ENCODE peak calls at places on chromosomes 6 and 20, in seven cellular contexts. K, E, D, C, V, Q and X are unnamed samples.

GRCh38 chr6:9461161-9461560 is 953.7 kb downstream of the TFAP2A start:
- DNase-seq in D (no peak), V (no peak), E (no peak), K (no peak), C (no peak), Q (no peak), X (no peak)

GRCh38 chr6:111482236-111482958 is 621 bp downstream of the REV3L start:
- DNase-seq in V (peak), C (peak), E (peak), K (peak), D (peak), Q (peak), X (peak)

GRCh38 chr20:45685896-45686295 is 15.9 kb upstream of the WFDC11 start:
- DNase-seq in D (no peak), Q (no peak), V (no peak), C (no peak), K (no peak), E (no peak), X (no peak)

GRCh38 chr20:41654884-41655283 is 36.7 kb upstream of the CHD6 start:
- DNase-seq in Q (no peak), K (no peak), V (peak), C (no peak), D (no peak), E (no peak), X (no peak)

GRCh38 chr6:124294572-124294971 is 490.9 kb downstream of the NKAIN2 start:
- DNase-seq in C (no peak), V (peak), Q (no peak), E (no peak), D (no peak), K (no peak), X (no peak)

GRCh38 chr6:107144014-107144413 is 28.7 kb upstream of the BEND3 start:
- DNase-seq in Q (no peak), K (no peak), E (no peak), C (no peak), D (no peak), V (peak), X (no peak)

GRCh38 chr6:45483021-45483420 is 105.3 kb upstream of the SUPT3H start:
- DNase-seq in Q (no peak), V (peak), E (no peak), D (no peak), K (no peak), C (no peak), X (no peak)

GRCh38 chr6:3408665-3409064 is 48.2 kb downstream of the SLC22A23 start:
- DNase-seq in D (no peak), E (no peak), Q (no peak), K (no peak), V (no peak), C (no peak), X (no peak)

GRCh38 chr20:34017610-34018009 is 23.9 kb downstream of the RALY start:
- DNase-seq in E (no peak), Q (no peak), K (no peak), V (peak), D (no peak), C (no peak), X (no peak)

GRCh38 chr20:64160118-64160517 is 4.1 kb upstream of the MYT1 start:
- DNase-seq in V (no peak), E (no peak), D (no peak), C (no peak), K (no peak), Q (no peak), X (no peak)

GRCh38 chr6:89840538-89840937 is 10.9 kb downstream of the CASP8AP2 start:
- DNase-seq in K (no peak), V (peak), D (no peak), E (no peak), C (no peak), Q (peak), X (no peak)

GRCh38 chr6:155628315-155628714 is 172.7 kb upstream of the NOX3 start:
- DNase-seq in K (no peak), C (no peak), V (no peak), Q (no peak), D (no peak), E (no peak), X (no peak)

GRCh38 chr6:139308284-139308916 is 16.6 kb upstream of the TXLNB start:
- DNase-seq in V (no peak), K (no peak), Q (no peak), D (no peak), E (no peak), C (no peak), X (no peak)

GRCh38 chr20:58233881-58234528 is 5.6 kb upstream of the ANKRD60 start:
- DNase-seq in V (no peak), D (peak), Q (no peak), E (peak), K (no peak), C (peak), X (no peak)

GRCh38 chr20:46027245-46027853 is 1.7 kb upstream of the SLC12A5 start:
- DNase-seq in C (no peak), Q (no peak), V (peak), D (no peak), K (no peak), E (no peak), X (no peak)

GRCh38 chr20:47574616-47575401 is 73.1 kb downstream of the NCOA3 start:
- DNase-seq in D (no peak), C (no peak), K (no peak), E (no peak), Q (no peak), V (peak), X (no peak)

GRCh38 chr20:23697947-23698346 is 9.1 kb upstream of the CST4 start:
- DNase-seq in V (no peak), E (no peak), Q (no peak), K (no peak), C (no peak), D (no peak), X (no peak)

GRCh38 chr6:26536571-26537159 is 1.5 kb upstream of the HMGN4 start:
- DNase-seq in D (no peak), C (no peak), E (no peak), K (no peak), V (peak), Q (peak), X (peak)

GRCh38 chr6:38234934-38235678 is 404.6 kb downstream of the BTBD9 start:
- DNase-seq in D (no peak), C (no peak), K (no peak), E (no peak), Q (no peak), V (no peak), X (no peak)
- H3K4me3 ChIP-seq in D (no peak), C (no peak), K (no peak), E (no peak), Q (no peak), V (no peak), X (no peak)

GRCh38 chr20:2693286-2693995 is 861 bp downstream of the EBF4 start:
- DNase-seq in K (no peak), C (peak), E (peak), Q (peak), V (no peak), D (peak), X (no peak)
- H3K4me3 ChIP-seq in K (peak), C (peak), E (peak), Q (no peak), V (peak), D (no peak), X (peak)

GRCh38 chr6:35728663-35729348 is 8.0 kb upstream of the ARMC12 start:
- DNase-seq in K (peak), Q (peak), C (peak), V (no peak), E (peak), D (no peak), X (no peak)
- H3K4me3 ChIP-seq in K (no peak), Q (no peak), C (peak), V (no peak), E (peak), D (peak), X (no peak)

DNA sequence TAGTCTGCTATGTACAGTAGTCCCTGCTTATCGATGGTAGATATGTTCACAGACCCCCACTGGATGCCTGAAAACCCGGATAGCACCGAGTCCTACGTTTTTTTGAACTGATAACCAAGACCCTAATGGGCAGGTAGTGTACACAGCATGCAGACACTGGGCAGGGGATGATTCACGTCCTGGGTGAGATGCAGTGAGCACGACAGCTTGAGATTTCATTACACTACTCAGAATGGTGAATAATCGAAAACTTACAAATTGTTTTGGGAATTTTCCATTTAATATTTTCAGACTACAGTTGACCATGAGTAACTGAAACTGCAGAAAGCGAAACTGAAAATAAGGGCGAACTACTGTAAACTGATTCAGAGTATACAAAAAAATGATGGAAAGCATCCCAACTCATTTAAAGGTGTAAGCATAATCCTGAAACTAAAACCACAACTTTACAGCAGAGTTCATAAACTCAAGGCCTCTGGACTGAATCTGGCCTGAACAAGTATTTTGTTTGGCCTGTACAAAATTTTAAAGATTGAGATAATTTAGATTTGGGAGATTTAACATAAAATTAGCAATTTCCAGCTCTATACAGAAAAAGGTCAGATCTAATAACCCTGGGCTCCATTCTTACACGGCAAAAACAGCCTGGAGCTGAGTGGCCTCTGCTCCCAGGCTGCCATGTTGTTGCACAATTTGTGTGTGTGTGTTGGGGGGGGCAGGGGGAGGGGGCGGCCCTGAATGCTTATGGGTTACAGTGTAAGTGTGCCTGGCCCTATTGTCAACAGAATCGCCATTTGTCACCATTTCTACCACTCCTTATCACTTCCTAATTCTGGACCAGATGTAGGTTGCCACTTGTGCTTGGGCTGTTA is 34.9 kb downstream of the RNF24 start:
- DNase-seq in D (no peak), Q (no peak), C (no peak), V (peak), K (no peak), E (no peak), X (no peak)
- H3K4me3 ChIP-seq in D (peak), Q (no peak), C (peak), V (peak), K (peak), E (no peak), X (peak)

GRCh38 chr6:64064919-64065318 is 429.3 kb downstream of the PHF3 start:
- DNase-seq in E (no peak), C (no peak), D (no peak), K (no peak), V (no peak), Q (no peak), X (no peak)
- H3K4me3 ChIP-seq in E (no peak), C (no peak), D (no peak), K (no peak), V (no peak), Q (no peak), X (no peak)

GRCh38 chr6:132790450-132790849 is 8.0 kb downstream of the SLC18B1 start:
- DNase-seq in Q (no peak), D (no peak), K (no peak), E (no peak), C (no peak), V (peak), X (no peak)
- H3K4me3 ChIP-seq in Q (no peak), D (no peak), K (no peak), E (no peak), C (no peak), V (no peak), X (no peak)

DNA sequence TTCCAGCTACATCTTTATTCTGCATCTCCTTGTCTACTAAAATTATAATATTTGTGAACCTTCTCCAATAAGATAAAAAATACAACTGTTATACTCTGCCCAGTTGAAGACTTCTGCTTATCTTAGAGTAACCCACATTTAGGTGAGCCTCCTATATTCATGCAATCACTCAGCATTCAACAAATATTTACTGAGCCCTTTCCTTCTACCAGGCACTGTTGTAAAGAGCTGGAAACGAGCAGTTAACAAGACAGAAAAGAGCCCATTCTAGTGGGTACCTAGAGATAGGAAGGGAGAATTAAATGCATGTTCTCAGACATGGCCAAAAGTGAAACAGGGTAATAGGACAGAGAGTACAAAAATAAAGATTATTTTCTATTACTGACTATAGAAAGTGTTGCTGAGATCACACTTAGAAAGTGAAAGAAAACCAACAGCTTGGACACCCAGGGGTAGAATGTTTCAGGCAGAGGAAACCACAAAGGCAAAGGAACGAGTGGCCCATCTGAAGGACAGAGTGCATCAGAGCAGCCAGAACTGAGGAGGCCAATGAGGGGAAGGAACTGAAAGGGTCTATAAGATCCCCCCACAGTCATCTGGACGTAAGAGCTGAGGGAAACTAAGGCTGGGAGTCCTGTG is 50.8 kb upstream of the SMLR1 start:
- DNase-seq in D (no peak), V (no peak), Q (no peak), E (no peak), K (no peak), C (no peak), X (no peak)
- H3K4me3 ChIP-seq in D (no peak), V (no peak), Q (no peak), E (no peak), K (no peak), C (no peak), X (no peak)